ENCODE peak calls at places on chromosomes 16 and 17, in six cellular contexts. C, J, K, D, S and F are unnamed samples.

GRCh38 chr17:560379-560935 is 154.2 kb downstream of the VPS53 start:
- DNase-seq in C (no peak), J (no peak), K (no peak), D (no peak), S (no peak), F (no peak)

GRCh38 chr17:48483471-48484131 is 47.2 kb downstream of the HOXB1 start:
- DNase-seq in C (no peak), J (peak), K (peak), D (peak), S (peak), F (peak)

GRCh38 chr17:496761-497586 is 144.4 kb upstream of the RPH3AL start:
- DNase-seq in C (no peak), J (no peak), K (no peak), D (no peak), S (no peak), F (no peak)

GRCh38 chr16:84550096-84550495 is 45.6 kb upstream of the MEAK7 start:
- DNase-seq in C (no peak), J (no peak), K (no peak), D (no peak), S (no peak), F (no peak)

GRCh38 chr16:85306071-85306792 is 194.0 kb upstream of the CIBAR2 start:
- DNase-seq in C (peak), J (peak), K (no peak), D (peak), S (peak), F (peak)

GRCh38 chr17:4635823-4636375 is 5.6 kb downstream of the ALOX15 start:
- DNase-seq in C (no peak), J (no peak), K (peak), D (peak), S (no peak), F (peak)

GRCh38 chr17:68456529-68457167 is 648 bp downstream of the WIPI1 start:
- DNase-seq in C (peak), J (peak), K (peak), D (peak), S (peak), F (peak)

GRCh38 chr17:21149626-21150025 is 22.9 kb downstream of the DHRS7B start:
- DNase-seq in C (no peak), J (no peak), K (no peak), D (no peak), S (no peak), F (no peak)

GRCh38 chr17:74426551-74427047 is 5.3 kb upstream of the GPRC5C start:
- DNase-seq in C (no peak), J (no peak), K (no peak), D (no peak), S (peak), F (no peak)

GRCh38 chr17:33288954-33289353 is 4.1 kb downstream of the ASIC2 start:
- DNase-seq in C (no peak), J (no peak), K (no peak), D (no peak), S (peak), F (no peak)

GRCh38 chr16:88298166-88298881 is 84.4 kb upstream of the ZNF469 start:
- DNase-seq in C (no peak), J (peak), K (no peak), D (no peak), S (no peak), F (no peak)

GRCh38 chr16:27421961-27422740 is 20.2 kb downstream of the IL21R start:
- DNase-seq in C (no peak), J (no peak), K (no peak), D (no peak), S (no peak), F (no peak)

GRCh38 chr17:73358668-73359067 is 46.9 kb upstream of the CDC42EP4 start:
- DNase-seq in C (no peak), J (no peak), K (no peak), D (no peak), S (no peak), F (no peak)

GRCh38 chr17:78174332-78174869 is 6.0 kb downstream of the SYNGR2 start:
- DNase-seq in C (peak), J (peak), K (no peak), D (peak), S (no peak), F (peak)

GRCh38 chr16:16154292-16154951 is 68.9 kb downstream of the ABCC6 start:
- DNase-seq in C (no peak), J (no peak), K (no peak), D (no peak), S (no peak), F (no peak)

GRCh38 chr17:4553669-4554068 is 1.5 kb downstream of the MYBBP1A start:
- DNase-seq in C (no peak), J (peak), K (no peak), D (no peak), S (no peak), F (no peak)

GRCh38 chr17:48036693-48037035 is 933 bp downstream of the COPZ2 start:
- DNase-seq in C (no peak), J (no peak), K (no peak), D (no peak), S (no peak), F (no peak)

GRCh38 chr17:34318474-34318873 is 761 bp upstream of the CCL8 start:
- DNase-seq in C (no peak), J (no peak), K (peak), D (no peak), S (peak), F (no peak)

GRCh38 chr16:14004031-14004718 is 66.9 kb upstream of the MRTFB start:
- DNase-seq in C (no peak), J (no peak), K (no peak), D (no peak), S (no peak), F (no peak)

GRCh38 chr17:48500435-48501426 is 30.1 kb downstream of the HOXB1 start:
- DNase-seq in C (no peak), J (peak), K (no peak), D (no peak), S (peak), F (no peak)

GRCh38 chr16:11497329-11497805 is 89.4 kb downstream of the LITAF start:
- DNase-seq in C (peak), J (peak), K (peak), D (peak), S (peak), F (peak)

GRCh38 chr16:9909072-9909471 is 273.2 kb downstream of the GRIN2A start:
- DNase-seq in C (no peak), J (no peak), K (no peak), D (no peak), S (no peak), F (no peak)

GRCh38 chr16:82059983-82060421 is 24.9 kb downstream of the HSD17B2 start:
- DNase-seq in C (peak), J (no peak), K (no peak), D (no peak), S (no peak), F (no peak)

GRCh38 chr17:5585814-5586558 is 1.7 kb upstream of the NLRP1 start:
- DNase-seq in C (no peak), J (no peak), K (peak), D (no peak), S (peak), F (no peak)

GRCh38 chr17:59244081-59244480 is 23.8 kb downstream of the GDPD1 start:
- DNase-seq in C (peak), J (no peak), K (no peak), D (no peak), S (no peak), F (no peak)

GRCh38 chr17:77501101-77501566 is 360.4 kb downstream of the SEC14L1 start:
- DNase-seq in C (no peak), J (no peak), K (peak), D (no peak), S (no peak), F (no peak)

GRCh38 chr16:56710181-56710737 is 19.7 kb upstream of the NUP93 start:
- DNase-seq in C (no peak), J (no peak), K (peak), D (no peak), S (no peak), F (no peak)

GRCh38 chr16:12208341-12209035 is 232.0 kb downstream of the SNX29 start:
- DNase-seq in C (no peak), J (no peak), K (no peak), D (no peak), S (no peak), F (no peak)

GRCh38 chr16:57628008-57628781 is at the start of gene ADGRG1:
- DNase-seq in C (peak), J (peak), K (peak), D (peak), S (peak), F (peak)

GRCh38 chr17:7767425-7768021 is 50.0 kb downstream of the DNAH2 start:
- DNase-seq in C (no peak), J (no peak), K (no peak), D (no peak), S (peak), F (peak)

GRCh38 chr16:75529056-75529905 is 6.6 kb downstream of the CHST5 start:
- DNase-seq in C (no peak), J (no peak), K (no peak), D (no peak), S (no peak), F (no peak)

GRCh38 chr16:1097800-1098199 is 1.8 kb upstream of the C1QTNF8 start:
- DNase-seq in C (no peak), J (peak), K (no peak), D (no peak), S (no peak), F (no peak)

GRCh38 chr17:76385892-76386786 is 1.7 kb downstream of the SPHK1 start:
- DNase-seq in C (peak), J (peak), K (peak), D (peak), S (peak), F (peak)

GRCh38 chr16:64165368-64165767 is 956.5 kb downstream of the CDH11 start:
- DNase-seq in C (no peak), J (no peak), K (no peak), D (no peak), S (no peak), F (no peak)

GRCh38 chr17:44605116-44605505 is 47.8 kb downstream of the FZD2 start:
- DNase-seq in C (no peak), J (no peak), K (peak), D (no peak), S (no peak), F (no peak)

GRCh38 chr17:14428640-14429029 is 127.8 kb downstream of the HS3ST3B1 start:
- DNase-seq in C (peak), J (no peak), K (no peak), D (no peak), S (no peak), F (no peak)

GRCh38 chr16:89363621-89364393 is 126.6 kb downstream of the ANKRD11 start:
- DNase-seq in C (peak), J (no peak), K (no peak), D (peak), S (peak), F (peak)

GRCh38 chr16:81737885-81738536 is 41.1 kb upstream of the PLCG2 start:
- DNase-seq in C (peak), J (peak), K (peak), D (peak), S (peak), F (peak)

GRCh38 chr16:64047878-64048277 is 1074.0 kb downstream of the CDH11 start:
- DNase-seq in C (no peak), J (no peak), K (no peak), D (no peak), S (peak), F (no peak)

GRCh38 chr16:73157861-73158260 is 109.9 kb upstream of the ZFHX3 start:
- DNase-seq in C (no peak), J (no peak), K (no peak), D (no peak), S (no peak), F (no peak)
- H3K27ac ChIP-seq in C (peak), J (no peak), K (no peak), D (no peak), S (no peak), F (no peak)

DNA sequence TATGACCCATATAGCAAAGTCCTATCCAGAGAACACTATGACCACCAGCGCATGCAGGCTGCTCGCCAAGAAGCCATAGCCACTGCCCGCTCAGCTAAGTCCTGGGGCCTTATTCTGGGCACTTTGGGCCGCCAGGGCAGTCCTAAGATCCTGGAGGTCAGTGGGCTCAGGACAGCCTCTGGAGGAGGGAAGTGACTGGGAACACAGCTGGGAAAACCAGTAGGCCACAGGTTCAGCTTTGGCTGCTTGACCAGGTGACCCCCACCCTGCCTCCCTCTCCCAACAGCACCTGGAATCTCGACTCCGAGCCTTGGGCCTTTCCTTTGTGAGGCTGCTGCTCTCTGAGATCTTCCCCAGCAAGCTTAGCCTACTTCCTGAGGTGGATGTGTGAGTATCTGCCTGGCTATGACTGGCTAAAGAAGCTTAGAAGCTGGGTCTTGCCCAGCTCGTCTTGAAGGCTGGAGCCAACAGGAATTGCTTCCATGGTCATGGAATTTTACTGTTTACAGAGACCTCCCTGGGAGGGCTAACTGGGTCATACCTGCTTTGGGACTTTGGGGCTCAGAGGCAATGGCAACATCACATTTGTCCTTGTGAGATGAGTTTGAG is 1.5 kb upstream of the OVCA2 start:
- DNase-seq in C (no peak), J (no peak), K (no peak), D (no peak), S (no peak), F (no peak)
- H3K27ac ChIP-seq in C (no peak), J (peak), K (no peak), D (no peak), S (no peak), F (no peak)

GRCh38 chr16:19884021-19884485 is 595 bp downstream of the GPRC5B start:
- DNase-seq in C (no peak), J (peak), K (no peak), D (no peak), S (peak), F (peak)
- H3K27ac ChIP-seq in C (peak), J (peak), K (peak), D (no peak), S (peak), F (no peak)

GRCh38 chr17:81052199-81052997 is 17.4 kb downstream of the BAIAP2 start:
- DNase-seq in C (no peak), J (no peak), K (peak), D (no peak), S (no peak), F (no peak)
- H3K27ac ChIP-seq in C (peak), J (peak), K (no peak), D (peak), S (no peak), F (no peak)

DNA sequence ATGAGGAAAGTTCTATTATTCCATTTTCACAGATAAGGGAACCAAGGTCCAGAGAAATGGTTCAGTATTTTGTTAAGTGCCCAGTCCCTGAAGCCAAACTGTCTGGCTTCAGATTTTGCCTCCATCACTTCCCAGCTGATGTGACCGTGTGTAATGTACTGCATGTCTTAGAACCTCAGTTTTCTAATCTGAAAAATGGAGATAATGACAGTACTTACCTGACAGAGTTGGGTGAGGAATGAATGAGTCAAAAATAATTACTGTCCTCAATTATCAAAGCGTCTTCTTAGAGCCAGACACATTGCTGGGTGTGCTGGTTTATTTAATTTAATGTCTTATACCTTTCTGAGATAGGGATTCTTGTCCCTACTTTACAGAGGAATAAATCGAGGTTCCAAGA is 6.7 kb downstream of the ZNF668 start:
- DNase-seq in C (no peak), J (no peak), K (no peak), D (no peak), S (no peak), F (no peak)
- H3K27ac ChIP-seq in C (no peak), J (no peak), K (no peak), D (no peak), S (no peak), F (no peak)

DNA sequence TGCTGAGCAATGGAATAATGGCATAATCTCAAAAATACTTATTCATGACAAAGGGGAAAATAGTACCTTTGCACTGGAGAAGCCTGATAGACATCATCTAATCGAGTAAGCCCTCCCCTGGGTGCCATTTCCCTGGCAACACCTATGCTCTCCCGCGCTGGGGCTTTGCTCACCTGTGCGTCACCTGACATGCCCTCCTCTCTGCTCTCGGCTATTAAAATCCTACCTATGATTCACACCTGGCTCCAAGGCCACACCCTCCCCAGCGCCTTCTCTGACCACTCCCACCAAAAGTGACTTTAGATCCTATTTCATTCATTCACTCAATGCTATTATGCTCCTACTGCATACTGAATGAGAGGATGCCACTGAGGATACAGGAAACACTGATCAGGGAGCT is 83.8 kb downstream of the NT5M start:
- DNase-seq in C (peak), J (no peak), K (no peak), D (no peak), S (no peak), F (peak)
- H3K27ac ChIP-seq in C (no peak), J (no peak), K (no peak), D (no peak), S (no peak), F (peak)

DNA sequence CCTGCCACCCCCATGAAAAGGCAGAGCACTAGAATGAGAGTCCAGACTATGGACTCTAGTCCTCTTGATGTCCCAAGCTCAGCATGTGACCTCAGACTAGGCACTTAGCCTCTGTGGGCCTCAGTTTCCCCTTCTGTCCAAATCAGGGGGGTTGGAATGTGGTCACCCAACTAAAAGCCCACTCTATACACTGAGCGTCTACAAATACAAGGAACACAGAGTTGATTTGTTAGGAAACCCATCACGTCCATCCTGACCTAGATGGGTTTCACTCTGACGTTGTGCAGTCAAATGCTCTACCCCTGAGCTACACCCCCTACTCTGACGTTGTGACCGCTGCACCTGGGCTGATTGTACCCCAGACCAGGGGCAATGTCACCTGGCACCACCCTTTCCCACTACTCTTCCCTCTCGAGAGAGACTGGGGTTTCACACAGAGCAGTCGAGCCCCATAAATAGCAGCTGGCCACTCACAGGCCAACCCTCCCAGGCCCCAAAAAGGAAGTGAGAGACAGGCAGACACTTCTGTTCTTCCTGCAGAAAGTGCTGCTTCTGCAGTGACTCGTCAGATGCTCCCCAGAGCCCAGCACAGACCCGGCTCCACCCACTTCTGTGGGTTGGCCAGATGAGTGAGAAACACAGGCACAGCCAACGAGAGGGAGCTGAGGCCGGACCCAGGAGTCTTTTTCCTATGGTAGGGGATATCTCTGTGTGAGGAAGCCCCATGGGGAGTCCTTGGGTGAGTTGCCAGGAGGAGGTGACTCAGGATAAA is 16.1 kb upstream of the TNFRSF13B start:
- DNase-seq in C (peak), J (peak), K (peak), D (peak), S (peak), F (peak)
- H3K27ac ChIP-seq in C (peak), J (no peak), K (no peak), D (peak), S (no peak), F (peak)

GRCh38 chr17:31323551-31323950 is 2.1 kb upstream of the EVI2A start:
- DNase-seq in C (no peak), J (no peak), K (no peak), D (no peak), S (no peak), F (no peak)

GRCh38 chr17:31320231-31320630 is 1.2 kb downstream of the EVI2A start:
- DNase-seq in C (no peak), J (no peak), K (no peak), D (no peak), S (no peak), F (no peak)

GRCh38 chr17:31320791-31321190 is 631 bp downstream of the EVI2A start:
- DNase-seq in C (no peak), J (no peak), K (no peak), D (no peak), S (no peak), F (no peak)

GRCh38 chr17:31321971-31322370 is 549 bp upstream of the EVI2A start:
- DNase-seq in C (peak), J (no peak), K (no peak), D (no peak), S (no peak), F (no peak)

GRCh38 chr17:31321481-31321880 is at the start of gene EVI2A:
- DNase-seq in C (peak), J (no peak), K (peak), D (peak), S (peak), F (no peak)
- H3K27ac ChIP-seq in C (peak), J (no peak), K (no peak), D (peak), S (no peak), F (no peak)

DNA sequence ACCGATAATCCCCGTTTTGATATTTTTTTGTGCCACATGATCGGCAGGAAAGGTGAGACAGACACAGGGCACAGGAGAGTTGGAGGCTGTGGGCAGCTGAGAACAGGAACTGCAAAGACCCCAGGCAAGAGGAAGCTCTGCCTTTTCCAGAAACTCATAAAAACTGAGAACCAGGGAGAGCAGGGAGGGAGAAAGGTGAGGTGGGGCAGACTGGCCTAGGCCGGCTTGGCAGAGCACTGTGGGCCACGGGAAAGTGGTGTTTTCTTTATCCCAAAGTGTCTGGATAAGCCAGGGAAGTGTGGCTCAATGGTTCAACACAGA is 11.8 kb upstream of the AXIN2 start:
- DNase-seq in C (no peak), J (no peak), K (no peak), D (no peak), S (no peak), F (no peak)
- H3K27ac ChIP-seq in C (no peak), J (no peak), K (no peak), D (no peak), S (peak), F (no peak)

GRCh38 chr16:86590501-86591144 is 12.3 kb downstream of the FOXL1 start:
- DNase-seq in C (no peak), J (no peak), K (no peak), D (no peak), S (no peak), F (no peak)
- H3K27ac ChIP-seq in C (no peak), J (no peak), K (no peak), D (no peak), S (no peak), F (no peak)